ENCODE peak calls at places on chromosomes 13 and 19, in nine cellular contexts. F is lower leg skin, W is breast epithelium, E is cardiac muscle cell, J is choroid plexus epithelial cell, Y is cardiac fibroblast, S is fibroblast of pulmonary artery, K is AG04449, U is astrocyte of the cerebellum. Z is an unnamed sample.

GRCh38 chr19:45577111-45577905 is 7.3 kb downstream of the OPA3 start:
- DNase-seq in F (no peak), W (no peak), E (peak; percentile 87), J (peak; percentile 97), Y (peak; percentile 97), S (peak; percentile 87), K (peak; percentile 53), U (peak; percentile 76), Z (no peak)

GRCh38 chr19:30214651-30215051 is 157.5 kb upstream of the ZNF536 start:
- DNase-seq in F (no peak), W (no peak), E (no peak), J (no peak), Y (no peak), S (no peak), K (no peak), U (no peak), Z (no peak)

GRCh38 chr13:90683711-90684131 is 663.8 kb upstream of the MIR17HG start:
- DNase-seq in F (no peak), W (no peak), E (peak; percentile 45), J (no peak), Y (peak; percentile 46), S (peak; percentile 77), K (no peak), U (no peak), Z (no peak)

GRCh38 chr13:66748712-66749111 is 481.4 kb downstream of the PCDH9 start:
- DNase-seq in F (no peak), W (no peak), E (no peak), J (no peak), Y (peak; percentile 11), S (no peak), K (no peak), U (no peak), Z (no peak)

GRCh38 chr13:73702419-73703071 is 431.7 kb downstream of the KLF12 start:
- DNase-seq in F (no peak), W (no peak), E (no peak), J (peak; percentile 13), Y (no peak), S (no peak), K (no peak), U (no peak), Z (no peak)

GRCh38 chr19:47657719-47658118 is 48.8 kb downstream of the BICRA start:
- DNase-seq in F (no peak), W (no peak), E (no peak), J (no peak), Y (no peak), S (no peak), K (no peak), U (no peak), Z (no peak)

GRCh38 chr19:47228937-47229673 is 1.9 kb downstream of the BBC3 start:
- DNase-seq in F (no peak), W (no peak), E (no peak), J (peak; percentile 58), Y (peak; percentile 39), S (peak; percentile 43), K (no peak), U (no peak), Z (no peak)

GRCh38 chr13:60696602-60697001 is 299.6 kb downstream of the TDRD3 start:
- DNase-seq in F (no peak), W (no peak), E (no peak), J (no peak), Y (no peak), S (no peak), K (no peak), U (no peak), Z (no peak)

GRCh38 chr19:18475004-18475453 is 37.1 kb upstream of the ISYNA1 start:
- DNase-seq in F (no peak), W (no peak), E (no peak), J (no peak), Y (no peak), S (no peak), K (no peak), U (no peak), Z (no peak)

GRCh38 chr19:9597027-9597426 is 12.7 kb upstream of the ZNF121 start:
- DNase-seq in F (no peak), W (no peak), E (peak; percentile 73), J (peak; percentile 77), Y (peak; percentile 94), S (peak; percentile 77), K (peak; percentile 33), U (peak; percentile 12), Z (no peak)

GRCh38 chr19:17848598-17849292 is 963 bp upstream of the JAK3 start:
- DNase-seq in F (no peak), W (no peak), E (no peak), J (no peak), Y (no peak), S (no peak), K (no peak), U (no peak), Z (no peak)

GRCh38 chr13:47723898-47724297 is 277.2 kb downstream of the SUCLA2 start:
- DNase-seq in F (no peak), W (no peak), E (no peak), J (no peak), Y (no peak), S (no peak), K (no peak), U (no peak), Z (no peak)

GRCh38 chr19:30896551-30896950 is 452.7 kb downstream of the TSHZ3 start:
- DNase-seq in F (no peak), W (no peak), E (no peak), J (no peak), Y (no peak), S (no peak), K (no peak), U (no peak), Z (no peak)

GRCh38 chr13:66765559-66765958 is 464.6 kb downstream of the PCDH9 start:
- DNase-seq in F (no peak), W (no peak), E (no peak), J (no peak), Y (no peak), S (no peak), K (no peak), U (no peak), Z (no peak)

GRCh38 chr19:1921326-1921725 is 16.1 kb downstream of the ADAT3 start:
- DNase-seq in F (no peak), W (no peak), E (no peak), J (no peak), Y (no peak), S (no peak), K (no peak), U (no peak), Z (no peak)

DNA sequence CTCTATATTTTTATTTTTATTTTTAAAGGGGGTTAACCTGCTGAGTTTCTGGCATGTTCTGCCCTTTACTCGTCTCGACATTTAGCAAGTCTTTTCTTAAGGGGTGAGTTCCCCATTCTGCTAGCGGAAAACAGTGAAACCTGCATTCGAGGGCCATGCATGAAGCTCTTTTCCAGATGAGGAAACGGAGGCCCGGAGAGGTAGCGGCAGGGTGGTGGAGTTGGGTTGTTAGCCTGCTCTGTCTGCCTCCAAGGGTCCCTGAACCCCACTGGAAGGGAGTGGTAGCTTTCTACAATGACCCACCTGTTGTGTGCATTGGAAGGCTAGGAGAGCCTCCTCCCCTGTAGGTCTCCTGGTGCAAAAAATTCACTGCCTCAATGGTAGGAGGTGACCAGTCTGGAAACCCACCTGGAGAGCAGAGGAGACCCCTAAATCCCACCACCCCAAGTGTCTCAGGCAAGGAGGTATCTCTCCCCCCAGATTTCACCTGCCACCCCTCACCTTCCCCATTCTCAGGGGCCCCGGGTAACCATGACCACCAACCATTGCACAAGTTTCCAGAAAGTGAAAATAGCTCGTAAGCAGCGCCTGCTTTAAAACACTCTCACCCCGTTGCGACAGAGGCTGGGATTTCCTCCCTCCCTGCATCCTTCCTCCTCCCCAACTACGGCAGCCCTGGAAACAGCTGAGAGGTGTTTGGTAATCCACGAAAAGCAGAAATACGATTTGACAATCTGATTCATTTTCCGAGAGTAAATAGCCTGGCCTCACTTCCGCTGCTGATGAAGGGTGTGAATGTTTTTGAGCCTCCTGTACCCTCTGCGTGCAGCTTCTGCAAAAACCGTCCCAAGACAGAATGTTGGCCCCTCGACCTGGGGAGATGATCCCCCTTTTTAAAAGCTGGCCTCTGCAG is 3.5 kb downstream of the KLF2 start:
- DNase-seq in F (peak; percentile 96), W (no peak), E (peak; percentile 97), J (peak; percentile 92), Y (peak; percentile 94), S (peak; percentile 94), K (no peak), U (no peak), Z (no peak)
- H3K4me3 ChIP-seq in F (no peak overlapping the region), W (peak overlapping the region; percentile 97), E (no peak overlapping the region), J (peak overlapping the region; percentile 8), Y (peak overlapping the region; percentile 8), S (peak overlapping the region; percentile 89), K (no peak overlapping the region), U (no peak overlapping the region), Z (peak overlapping the region; percentile 68)

GRCh38 chr19:38544569-38545315 is 73.0 kb downstream of the MAP4K1 start:
- DNase-seq in F (no peak), W (no peak), E (peak; percentile 10), J (peak; percentile 30), Y (peak; percentile 23), S (peak; percentile 7), K (peak; percentile 7), U (peak; percentile 22), Z (no peak)
- TF ChIP-seq CTCF in F (no peak), W (no peak), E (peak; percentile 58), J (no peak), Y (peak; percentile 50), S (no peak), K (peak; percentile 15), U (no peak), Z (no peak)

GRCh38 chr19:16075430-16076153 is 703 bp upstream of the TPM4 start:
- DNase-seq in F (no peak), W (no peak), E (peak; percentile 60), J (no peak), Y (peak; percentile 53), S (no peak), K (no peak), U (no peak), Z (no peak)
- H3K4me3 ChIP-seq in F (peak overlapping the region; percentile 98), W (peak overlapping the region; percentile 99), E (peak overlapping the region; percentile 86), J (peak overlapping the region; percentile 93), Y (peak overlapping the region; percentile 67), S (peak overlapping the region; percentile 68), K (peak overlapping the region; percentile 64), U (peak overlapping the region; percentile 86), Z (peak overlapping the region; percentile 100)

GRCh38 chr19:5001547-5002131 is 32.7 kb downstream of the KDM4B start:
- DNase-seq in F (no peak), W (no peak), E (peak; percentile 72), J (peak; percentile 83), Y (peak; percentile 71), S (peak; percentile 67), K (no peak), U (peak; percentile 43), Z (no peak)
- TF ChIP-seq CTCF in F (no peak), W (peak; percentile 29), E (peak; percentile 86), J (peak; percentile 92), Y (peak; percentile 82), S (peak; percentile 84), K (peak; percentile 77), U (peak; percentile 85), Z (peak; percentile 1)

GRCh38 chr13:113819731-113820715 is 43.9 kb downstream of the GAS6 start:
- DNase-seq in F (no peak), W (no peak), E (no peak), J (peak; percentile 23), Y (no peak), S (no peak), K (no peak), U (no peak), Z (no peak)
- H3K4me3 ChIP-seq in F (no peak overlapping the region), W (peak overlapping the region; percentile 26), E (no peak overlapping the region), J (peak overlapping the region; percentile 34), Y (no peak overlapping the region), S (no peak overlapping the region), K (no peak overlapping the region), U (no peak overlapping the region), Z (no peak overlapping the region)

Z was measured in Peyer's patch.